ENCODE peak calls at places on chromosomes 12 and 14, in five cellular contexts. W is GM12878, Y is SK-N-SH, C is K562, J is HepG2. B is an unnamed sample.

GRCh38 chr12:11717533-11717961 is 68.1 kb downstream of the ETV6 start:
- DNase-seq in W (peak; percentile 75), C (no peak), Y (no peak), J (peak; percentile 65), B (peak; percentile 72)

GRCh38 chr14:95500201-95500681 is 16.2 kb downstream of the SYNE3 start:
- DNase-seq in C (no peak), W (no peak), J (peak; percentile 26), Y (no peak), B (no peak)

GRCh38 chr12:90945070-90945649 is 9.8 kb downstream of the CCER1 start:
- DNase-seq in Y (peak; percentile 20), C (no peak), J (peak; percentile 29), W (no peak), B (peak; percentile 49)

GRCh38 chr12:108981835-108982234 is 39.0 kb downstream of the SVOP start:
- DNase-seq in Y (no peak), W (no peak), J (no peak), C (no peak), B (no peak)

GRCh38 chr14:63689132-63689531 is 38.7 kb downstream of the SGPP1 start:
- DNase-seq in W (no peak), Y (no peak), J (no peak), C (no peak), B (no peak)

GRCh38 chr14:42222924-42223471 is 616.3 kb downstream of the LRFN5 start:
- DNase-seq in C (no peak), W (peak; percentile 67), Y (no peak), J (no peak), B (peak; percentile 83)

GRCh38 chr12:79069009-79069408 is 204.4 kb downstream of the SYT1 start:
- DNase-seq in J (no peak), W (peak; percentile 45), Y (no peak), C (no peak), B (no peak)

GRCh38 chr14:100375273-100375962 is 52.3 kb downstream of the SLC25A47 start:
- DNase-seq in Y (peak; percentile 60), C (peak; percentile 59), J (peak; percentile 20), W (peak; percentile 76), B (peak; percentile 99)

GRCh38 chr12:32134144-32134888 is 27.7 kb downstream of the BICD1 start:
- DNase-seq in J (no peak), C (no peak), W (peak; percentile 61), Y (peak; percentile 47), B (peak; percentile 83)

GRCh38 chr14:43901950-43902349 is 605.1 kb downstream of the FSCB start:
- DNase-seq in W (no peak), J (peak; percentile 70), C (no peak), Y (no peak), B (no peak)

GRCh38 chr12:10361622-10362021 is 28.2 kb downstream of the KLRK1 start:
- DNase-seq in Y (no peak), J (peak; percentile 10), W (no peak), C (no peak), B (peak; percentile 78)

GRCh38 chr12:87827638-87828264 is 201.4 kb downstream of the C12orf50 start:
- DNase-seq in Y (no peak), J (no peak), W (no peak), C (no peak), B (peak; percentile 86)

GRCh38 chr14:102589761-102590290 is 2.6 kb upstream of the RCOR1 start:
- DNase-seq in J (no peak), W (no peak), Y (no peak), C (no peak), B (no peak)

GRCh38 chr12:131087991-131088700 is 134.4 kb downstream of the ADGRD1 start:
- DNase-seq in J (no peak), Y (no peak), W (no peak), C (no peak), B (no peak)

GRCh38 chr12:32502693-32503510 is 103.5 kb downstream of the FGD4 start:
- DNase-seq in Y (no peak), C (no peak), J (no peak), W (no peak), B (peak; percentile 55)

GRCh38 chr14:88934231-88934898 is 109.9 kb downstream of the TTC8 start:
- DNase-seq in J (no peak), C (no peak), Y (no peak), W (no peak), B (peak; percentile 49)

GRCh38 chr12:58487280-58488141 is 432.8 kb downstream of the LRIG3 start:
- DNase-seq in C (no peak), J (no peak), Y (no peak), W (no peak), B (peak; percentile 53)

GRCh38 chr12:115452751-115453281 is 768.8 kb upstream of the TBX3 start:
- DNase-seq in W (no peak), Y (peak; percentile 54), J (no peak), C (no peak), B (no peak)

GRCh38 chr14:64705406-64706118 is 1.3 kb downstream of the PLEKHG3 start:
- DNase-seq in Y (peak; percentile 46), J (no peak), W (no peak), C (no peak), B (no peak)

GRCh38 chr12:19200261-19200660 is 70.7 kb downstream of the PLEKHA5 start:
- DNase-seq in C (no peak), W (no peak), Y (no peak), J (no peak), B (peak; percentile 73)

GRCh38 chr12:59055204-59055839 is 135.0 kb upstream of the LRIG3 start:
- DNase-seq in W (no peak), C (no peak), J (no peak), Y (no peak), B (peak; percentile 83)

GRCh38 chr12:112350593-112351592 is 31.3 kb downstream of the HECTD4 start:
- DNase-seq in W (no peak), Y (no peak), J (no peak), C (peak; percentile 93), B (no peak)

GRCh38 chr12:101655400-101655799 is 42.0 kb upstream of the CHPT1 start:
- DNase-seq in Y (no peak), W (no peak), C (no peak), J (no peak), B (no peak)

GRCh38 chr12:14961466-14962155 is at the start of gene ARHGDIB:
- DNase-seq in W (peak; percentile 87), C (no peak), J (no peak), Y (no peak), B (no peak)

GRCh38 chr12:31742891-31743290 is 14.1 kb upstream of the AMN1 start:
- DNase-seq in Y (no peak), J (no peak), W (no peak), C (no peak), B (no peak)

GRCh38 chr12:85322715-85323114 is 42.7 kb downstream of the ALX1 start:
- DNase-seq in W (no peak), J (no peak), Y (no peak), C (no peak), B (no peak)

GRCh38 chr12:18700254-18700653 is 37.6 kb downstream of the PLCZ1 start:
- DNase-seq in Y (peak; percentile 1), J (no peak), W (no peak), C (no peak), B (peak; percentile 96)

GRCh38 chr12:32843528-32844095 is 53.0 kb downstream of the PKP2 start:
- DNase-seq in J (no peak), Y (no peak), W (no peak), C (no peak), B (no peak)

GRCh38 chr12:103816663-103817062 is 24.4 kb downstream of the NT5DC3 start:
- DNase-seq in J (no peak), W (no peak), C (no peak), Y (no peak), B (no peak)

GRCh38 chr12:105445261-105446015 is 114.9 kb downstream of the C12orf75 start:
- DNase-seq in W (no peak), J (peak; percentile 5), Y (no peak), C (no peak), B (peak; percentile 31)

GRCh38 chr12:105440037-105440664 is 109.7 kb downstream of the C12orf75 start:
- DNase-seq in W (no peak), Y (no peak), J (no peak), C (no peak), B (no peak)

GRCh38 chr12:105444050-105444808 is 113.7 kb downstream of the C12orf75 start:
- DNase-seq in Y (no peak), J (no peak), W (no peak), C (no peak), B (peak; percentile 42)

GRCh38 chr12:105449406-105449805 is 118.9 kb downstream of the C12orf75 start:
- DNase-seq in Y (no peak), J (no peak), C (no peak), W (no peak), B (no peak)

GRCh38 chr12:105444809-105445102 is 114.3 kb downstream of the C12orf75 start:
- DNase-seq in C (no peak), W (no peak), J (no peak), Y (no peak), B (peak; percentile 40)
- H3K27ac ChIP-seq in C (no peak overlapping the region), W (no peak overlapping the region), J (no peak overlapping the region), Y (peak overlapping the region; percentile 65), B (no peak overlapping the region)

DNA sequence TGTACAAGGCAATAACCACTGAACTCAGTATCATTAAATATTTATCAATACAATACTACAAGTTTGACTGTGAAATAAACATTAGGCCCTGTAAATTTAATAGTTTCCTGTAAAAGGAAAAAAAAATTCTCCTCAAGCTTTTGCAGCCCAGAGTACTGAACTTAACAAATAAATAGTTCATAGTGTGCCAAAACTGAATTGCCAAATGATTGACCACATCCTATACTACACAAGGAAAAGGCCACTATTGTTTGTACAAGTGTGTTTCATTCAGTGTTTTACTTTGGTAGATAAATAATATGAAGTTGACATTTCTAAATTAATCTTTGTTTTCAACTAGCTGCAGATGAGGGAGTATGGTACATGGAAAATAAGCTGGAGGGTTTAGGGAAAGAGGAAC is 379.6 kb downstream of the FLRT2 start:
- DNase-seq in C (no peak), Y (no peak), J (no peak), W (no peak), B (no peak)
- TF ChIP-seq MXI1 in C (no peak), Y (no peak), J (no peak), W (no peak), B (no peak)

DNA sequence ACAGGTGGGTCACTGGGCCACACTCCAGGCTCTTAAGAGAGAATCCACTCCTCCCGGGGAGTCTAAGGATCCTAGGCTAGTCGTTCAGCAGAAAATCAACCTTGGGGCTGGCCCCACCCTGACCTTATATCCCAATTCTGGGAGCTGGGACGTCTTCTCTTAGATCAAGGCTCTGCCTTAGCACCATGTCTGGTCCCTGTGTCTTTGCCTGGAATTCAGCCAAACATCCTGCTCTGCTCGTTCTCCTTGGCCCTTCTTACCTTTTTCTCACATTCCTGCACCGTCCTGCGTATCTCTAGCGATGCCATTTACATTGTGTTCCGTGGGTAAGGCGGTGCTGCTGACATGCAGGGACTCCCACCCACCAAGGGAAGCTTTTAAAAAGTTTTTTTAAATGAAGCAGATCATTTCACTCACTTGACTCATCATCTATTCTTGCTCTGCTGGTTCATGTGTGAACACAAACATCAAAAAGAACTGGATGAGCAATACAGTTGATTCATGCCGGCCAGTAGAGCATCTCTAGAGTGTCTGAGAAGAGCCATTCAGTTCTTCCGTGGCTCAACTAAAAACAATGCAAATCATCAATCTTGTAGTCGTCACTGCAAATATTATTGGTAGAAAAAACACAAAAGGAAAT is 50.2 kb downstream of the KCNK13 start:
- DNase-seq in C (no peak), J (peak; percentile 12), Y (no peak), W (no peak), B (peak; percentile 87)
- H3K27ac ChIP-seq in C (no peak overlapping the region), J (no peak overlapping the region), Y (no peak overlapping the region), W (no peak overlapping the region), B (no peak overlapping the region)

GRCh38 chr12:47053991-47054390 is 25.4 kb upstream of the PCED1B start:
- DNase-seq in W (no peak), C (no peak), J (no peak), Y (no peak), B (no peak)
- TF ChIP-seq MXI1 in W (no peak), C (no peak), J (no peak), Y (no peak), B (no peak)

GRCh38 chr14:92160619-92161018 is 38.9 kb downstream of the CPSF2 start:
- DNase-seq in Y (no peak), J (no peak), C (no peak), W (no peak), B (peak; percentile 91)
- H3K27ac ChIP-seq in Y (no peak overlapping the region), J (no peak overlapping the region), C (no peak overlapping the region), W (no peak overlapping the region), B (peak overlapping the region; percentile 22)